ENCODE peak calls at places on chromosome 11, in six cellular contexts. T, W, X, D, J and Z are unnamed samples.

GRCh38 chr11:93020248-93021088 is 51.0 kb downstream of the MTNR1B start:
- DNase-seq in J (no peak), D (peak), T (no peak), X (no peak), W (no peak), Z (peak)

GRCh38 chr11:2091112-2091746 is 48.0 kb downstream of the IGF2 start:
- DNase-seq in W (no peak), T (no peak), X (no peak), J (no peak), D (no peak), Z (no peak)

GRCh38 chr11:115920087-115920461 is 415.9 kb upstream of the CADM1 start:
- DNase-seq in W (no peak), J (no peak), T (no peak), X (no peak), D (no peak), Z (no peak)

GRCh38 chr11:18802381-18803257 is 11.0 kb upstream of the PTPN5 start:
- DNase-seq in T (peak), J (no peak), D (peak), W (peak), X (no peak), Z (no peak)

GRCh38 chr11:6638437-6638836 is 17.2 kb downstream of the DCHS1 start:
- DNase-seq in X (no peak), T (no peak), D (no peak), J (no peak), W (no peak), Z (no peak)

GRCh38 chr11:40328890-40329617 is 1130.4 kb downstream of the LRRC4C start:
- DNase-seq in D (peak), J (no peak), X (peak), T (no peak), W (no peak), Z (no peak)

GRCh38 chr11:22192642-22193347 is at the start of gene ANO5:
- DNase-seq in D (peak), T (no peak), J (no peak), X (peak), W (no peak), Z (peak)

GRCh38 chr11:66868726-66869291 is 11.9 kb downstream of the LRFN4 start:
- DNase-seq in T (peak), X (no peak), D (no peak), J (peak), W (peak), Z (no peak)

GRCh38 chr11:129849447-129850130 is 33.9 kb downstream of the TMEM45B start:
- DNase-seq in W (no peak), X (no peak), D (no peak), J (no peak), T (no peak), Z (no peak)

GRCh38 chr11:16785520-16786128 is 47.2 kb downstream of the C11orf58 start:
- DNase-seq in W (peak), T (peak), D (peak), X (peak), J (peak), Z (peak)

GRCh38 chr11:11839718-11840117 is 2.1 kb upstream of the USP47 start:
- DNase-seq in T (no peak), X (no peak), D (no peak), J (no peak), W (no peak), Z (no peak)

GRCh38 chr11:11057472-11057854 is 199.6 kb upstream of the ZBED5 start:
- DNase-seq in T (no peak), J (no peak), W (no peak), D (peak), X (no peak), Z (no peak)

GRCh38 chr11:116137753-116138152 is 633.5 kb upstream of the CADM1 start:
- DNase-seq in J (no peak), W (no peak), T (no peak), X (no peak), D (no peak), Z (no peak)

GRCh38 chr11:1052133-1053011 is 15.9 kb upstream of the MUC6 start:
- DNase-seq in J (no peak), T (no peak), D (no peak), W (peak), X (no peak), Z (no peak)

GRCh38 chr11:85590848-85591483 is 36.2 kb downstream of the DLG2 start:
- DNase-seq in D (peak), J (no peak), X (no peak), T (no peak), W (no peak), Z (no peak)

GRCh38 chr11:34747261-34747660 is 126.4 kb downstream of the EHF start:
- DNase-seq in T (no peak), W (no peak), J (no peak), X (no peak), D (no peak), Z (no peak)

GRCh38 chr11:102318469-102318868 is 1.2 kb downstream of the BIRC3 start:
- DNase-seq in T (peak), W (peak), D (peak), X (no peak), J (peak), Z (no peak)